ENCODE peak calls at places on chromosomes 6 and 20, in nine cellular contexts. One of them, this sample, is unnamed.

GRCh38 chr6:102848210-102848609 is 1454.7 kb downstream of the GRIK2 start:
- DNase-seq in WTC11: no peak
- DNase-seq in choroid plexus epithelial cell: no peak
- DNase-seq in brain microvascular endothelial cell: no peak
- DNase-seq in GM12865: no peak
- DNase-seq in RWPE1: no peak
- DNase-seq in esophagus muscularis mucosa: no peak
- DNase-seq in heart right ventricle: no peak
- DNase-seq in cardiac fibroblast: no peak
- DNase-seq in this sample: no peak

GRCh38 chr6:10030942-10031537 is 383.8 kb downstream of the TFAP2A start:
- DNase-seq in WTC11: no peak
- DNase-seq in choroid plexus epithelial cell: no peak
- DNase-seq in brain microvascular endothelial cell: no peak
- DNase-seq in GM12865: peak
- DNase-seq in RWPE1: peak
- DNase-seq in esophagus muscularis mucosa: no peak
- DNase-seq in heart right ventricle: no peak
- DNase-seq in cardiac fibroblast: no peak
- DNase-seq in this sample: peak

GRCh38 chr6:70834520-70834919 is 122.3 kb downstream of the B3GAT2 start:
- DNase-seq in WTC11: no peak
- DNase-seq in choroid plexus epithelial cell: peak
- DNase-seq in brain microvascular endothelial cell: peak
- DNase-seq in GM12865: no peak
- DNase-seq in RWPE1: no peak
- DNase-seq in esophagus muscularis mucosa: no peak
- DNase-seq in heart right ventricle: no peak
- DNase-seq in cardiac fibroblast: peak
- DNase-seq in this sample: no peak

GRCh38 chr6:32148722-32149576 is 2.8 kb downstream of the PRRT1 start:
- DNase-seq in WTC11: peak
- DNase-seq in choroid plexus epithelial cell: peak
- DNase-seq in brain microvascular endothelial cell: peak
- DNase-seq in GM12865: no peak
- DNase-seq in RWPE1: peak
- DNase-seq in esophagus muscularis mucosa: no peak
- DNase-seq in heart right ventricle: peak
- DNase-seq in cardiac fibroblast: no peak
- DNase-seq in this sample: no peak

GRCh38 chr6:75467284-75467683 is 26.3 kb downstream of the FILIP1 start:
- DNase-seq in WTC11: no peak
- DNase-seq in choroid plexus epithelial cell: no peak
- DNase-seq in brain microvascular endothelial cell: no peak
- DNase-seq in GM12865: no peak
- DNase-seq in RWPE1: no peak
- DNase-seq in esophagus muscularis mucosa: no peak
- DNase-seq in heart right ventricle: no peak
- DNase-seq in cardiac fibroblast: no peak
- DNase-seq in this sample: no peak

GRCh38 chr6:33812669-33813068 is 8.9 kb upstream of the MLN start:
- DNase-seq in WTC11: peak
- DNase-seq in choroid plexus epithelial cell: peak
- DNase-seq in brain microvascular endothelial cell: peak
- DNase-seq in GM12865: peak
- DNase-seq in RWPE1: peak
- DNase-seq in esophagus muscularis mucosa: no peak
- DNase-seq in heart right ventricle: peak
- DNase-seq in cardiac fibroblast: peak
- DNase-seq in this sample: peak

GRCh38 chr6:113936093-113936934 is 34.6 kb downstream of the HDAC2 start:
- DNase-seq in WTC11: no peak
- DNase-seq in choroid plexus epithelial cell: peak
- DNase-seq in brain microvascular endothelial cell: peak
- DNase-seq in GM12865: peak
- DNase-seq in RWPE1: peak
- DNase-seq in esophagus muscularis mucosa: no peak
- DNase-seq in heart right ventricle: no peak
- DNase-seq in cardiac fibroblast: peak
- DNase-seq in this sample: peak

GRCh38 chr6:36432151-36432633 is 10.5 kb downstream of the PXT1 start:
- DNase-seq in WTC11: no peak
- DNase-seq in choroid plexus epithelial cell: peak
- DNase-seq in brain microvascular endothelial cell: peak
- DNase-seq in GM12865: peak
- DNase-seq in RWPE1: no peak
- DNase-seq in esophagus muscularis mucosa: no peak
- DNase-seq in heart right ventricle: no peak
- DNase-seq in cardiac fibroblast: peak
- DNase-seq in this sample: peak

GRCh38 chr6:108687921-108688320 is 127.2 kb downstream of the FOXO3 start:
- DNase-seq in WTC11: no peak
- DNase-seq in choroid plexus epithelial cell: no peak
- DNase-seq in brain microvascular endothelial cell: no peak
- DNase-seq in GM12865: no peak
- DNase-seq in RWPE1: no peak
- DNase-seq in esophagus muscularis mucosa: no peak
- DNase-seq in heart right ventricle: no peak
- DNase-seq in cardiac fibroblast: no peak
- DNase-seq in this sample: no peak

GRCh38 chr6:44151348-44152108 is 7.1 kb upstream of the CAPN11 start:
- DNase-seq in WTC11: peak
- DNase-seq in choroid plexus epithelial cell: peak
- DNase-seq in brain microvascular endothelial cell: peak
- DNase-seq in GM12865: peak
- DNase-seq in RWPE1: peak
- DNase-seq in esophagus muscularis mucosa: no peak
- DNase-seq in heart right ventricle: peak
- DNase-seq in cardiac fibroblast: peak
- DNase-seq in this sample: peak

GRCh38 chr6:144820270-144820669 is 535.1 kb downstream of the UTRN start:
- DNase-seq in WTC11: no peak
- DNase-seq in choroid plexus epithelial cell: no peak
- DNase-seq in brain microvascular endothelial cell: no peak
- DNase-seq in GM12865: no peak
- DNase-seq in RWPE1: no peak
- DNase-seq in esophagus muscularis mucosa: no peak
- DNase-seq in heart right ventricle: no peak
- DNase-seq in cardiac fibroblast: no peak
- DNase-seq in this sample: no peak

GRCh38 chr6:115838763-115839401 is 221.8 kb downstream of the FRK start:
- DNase-seq in WTC11: peak
- DNase-seq in choroid plexus epithelial cell: peak
- DNase-seq in brain microvascular endothelial cell: peak
- DNase-seq in GM12865: peak
- DNase-seq in RWPE1: peak
- DNase-seq in esophagus muscularis mucosa: no peak
- DNase-seq in heart right ventricle: no peak
- DNase-seq in cardiac fibroblast: peak
- DNase-seq in this sample: no peak
- TF ChIP-seq CTCF in WTC11: peak
- TF ChIP-seq CTCF in choroid plexus epithelial cell: peak
- TF ChIP-seq CTCF in brain microvascular endothelial cell: peak
- TF ChIP-seq CTCF in GM12865: peak
- TF ChIP-seq CTCF in RWPE1: peak
- TF ChIP-seq CTCF in esophagus muscularis mucosa: peak
- TF ChIP-seq CTCF in heart right ventricle: peak
- TF ChIP-seq CTCF in cardiac fibroblast: peak
- TF ChIP-seq CTCF in this sample: peak

DNA sequence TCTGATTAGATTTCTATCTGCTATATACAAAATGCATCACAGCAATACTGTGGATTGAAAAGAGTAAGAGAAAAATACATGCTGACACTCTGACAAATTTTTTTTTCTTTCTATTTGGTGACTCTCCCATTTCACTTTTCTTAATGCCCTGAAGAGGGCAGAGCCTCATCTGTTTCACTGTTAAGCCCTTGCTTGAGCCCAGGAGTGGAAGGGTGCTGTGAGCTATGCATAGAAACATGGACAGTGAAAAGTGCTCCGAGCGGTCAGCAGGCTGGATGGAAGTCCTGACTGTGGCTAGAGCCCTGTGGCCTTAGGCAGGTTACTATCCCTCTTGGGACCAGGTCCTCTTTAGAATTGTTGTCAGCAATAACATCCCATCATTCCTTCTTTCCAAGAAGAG is 17.4 kb upstream of the CSE1L start:
- DNase-seq in WTC11: no peak
- DNase-seq in choroid plexus epithelial cell: peak
- DNase-seq in brain microvascular endothelial cell: peak
- DNase-seq in GM12865: no peak
- DNase-seq in RWPE1: peak
- DNase-seq in esophagus muscularis mucosa: no peak
- DNase-seq in heart right ventricle: no peak
- DNase-seq in cardiac fibroblast: peak
- DNase-seq in this sample: peak
- TF ChIP-seq CTCF in WTC11: no peak
- TF ChIP-seq CTCF in choroid plexus epithelial cell: peak
- TF ChIP-seq CTCF in brain microvascular endothelial cell: peak
- TF ChIP-seq CTCF in GM12865: peak
- TF ChIP-seq CTCF in RWPE1: peak
- TF ChIP-seq CTCF in esophagus muscularis mucosa: peak
- TF ChIP-seq CTCF in heart right ventricle: no peak
- TF ChIP-seq CTCF in cardiac fibroblast: peak
- TF ChIP-seq CTCF in this sample: peak

GRCh38 chr20:8401491-8401890 is 269.4 kb downstream of the PLCB1 start:
- DNase-seq in WTC11: no peak
- DNase-seq in choroid plexus epithelial cell: peak
- DNase-seq in brain microvascular endothelial cell: peak
- DNase-seq in GM12865: no peak
- DNase-seq in RWPE1: no peak
- DNase-seq in esophagus muscularis mucosa: no peak
- DNase-seq in heart right ventricle: no peak
- DNase-seq in cardiac fibroblast: no peak
- DNase-seq in this sample: peak

GRCh38 chr20:8394308-8394945 is 262.4 kb downstream of the PLCB1 start:
- DNase-seq in WTC11: no peak
- DNase-seq in choroid plexus epithelial cell: peak
- DNase-seq in brain microvascular endothelial cell: peak
- DNase-seq in GM12865: peak
- DNase-seq in RWPE1: no peak
- DNase-seq in esophagus muscularis mucosa: no peak
- DNase-seq in heart right ventricle: no peak
- DNase-seq in cardiac fibroblast: peak
- DNase-seq in this sample: peak

GRCh38 chr20:8399963-8400362 is 267.9 kb downstream of the PLCB1 start:
- DNase-seq in WTC11: no peak
- DNase-seq in choroid plexus epithelial cell: no peak
- DNase-seq in brain microvascular endothelial cell: no peak
- DNase-seq in GM12865: peak
- DNase-seq in RWPE1: no peak
- DNase-seq in esophagus muscularis mucosa: no peak
- DNase-seq in heart right ventricle: no peak
- DNase-seq in cardiac fibroblast: no peak
- DNase-seq in this sample: no peak

GRCh38 chr20:8400461-8400860 is 268.4 kb downstream of the PLCB1 start:
- DNase-seq in WTC11: no peak
- DNase-seq in choroid plexus epithelial cell: no peak
- DNase-seq in brain microvascular endothelial cell: no peak
- DNase-seq in GM12865: no peak
- DNase-seq in RWPE1: no peak
- DNase-seq in esophagus muscularis mucosa: no peak
- DNase-seq in heart right ventricle: no peak
- DNase-seq in cardiac fibroblast: no peak
- DNase-seq in this sample: no peak

GRCh38 chr20:8398289-8399051 is 266.4 kb downstream of the PLCB1 start:
- DNase-seq in WTC11: no peak
- DNase-seq in choroid plexus epithelial cell: no peak
- DNase-seq in brain microvascular endothelial cell: no peak
- DNase-seq in GM12865: no peak
- DNase-seq in RWPE1: no peak
- DNase-seq in esophagus muscularis mucosa: no peak
- DNase-seq in heart right ventricle: no peak
- DNase-seq in cardiac fibroblast: no peak
- DNase-seq in this sample: no peak
- TF ChIP-seq CTCF in WTC11: no peak
- TF ChIP-seq CTCF in choroid plexus epithelial cell: no peak
- TF ChIP-seq CTCF in brain microvascular endothelial cell: no peak
- TF ChIP-seq CTCF in GM12865: no peak
- TF ChIP-seq CTCF in RWPE1: no peak
- TF ChIP-seq CTCF in esophagus muscularis mucosa: no peak
- TF ChIP-seq CTCF in heart right ventricle: no peak
- TF ChIP-seq CTCF in cardiac fibroblast: peak
- TF ChIP-seq CTCF in this sample: peak

GRCh38 chr6:39812853-39813533 is 20.8 kb downstream of the DAAM2 start:
- DNase-seq in WTC11: no peak
- DNase-seq in choroid plexus epithelial cell: peak
- DNase-seq in brain microvascular endothelial cell: no peak
- DNase-seq in GM12865: peak
- DNase-seq in RWPE1: no peak
- DNase-seq in esophagus muscularis mucosa: no peak
- DNase-seq in heart right ventricle: no peak
- DNase-seq in cardiac fibroblast: peak
- DNase-seq in this sample: peak
- TF ChIP-seq CTCF in WTC11: no peak
- TF ChIP-seq CTCF in choroid plexus epithelial cell: peak
- TF ChIP-seq CTCF in brain microvascular endothelial cell: peak
- TF ChIP-seq CTCF in GM12865: no peak
- TF ChIP-seq CTCF in RWPE1: no peak
- TF ChIP-seq CTCF in esophagus muscularis mucosa: peak
- TF ChIP-seq CTCF in heart right ventricle: no peak
- TF ChIP-seq CTCF in cardiac fibroblast: peak
- TF ChIP-seq CTCF in this sample: peak

DNA sequence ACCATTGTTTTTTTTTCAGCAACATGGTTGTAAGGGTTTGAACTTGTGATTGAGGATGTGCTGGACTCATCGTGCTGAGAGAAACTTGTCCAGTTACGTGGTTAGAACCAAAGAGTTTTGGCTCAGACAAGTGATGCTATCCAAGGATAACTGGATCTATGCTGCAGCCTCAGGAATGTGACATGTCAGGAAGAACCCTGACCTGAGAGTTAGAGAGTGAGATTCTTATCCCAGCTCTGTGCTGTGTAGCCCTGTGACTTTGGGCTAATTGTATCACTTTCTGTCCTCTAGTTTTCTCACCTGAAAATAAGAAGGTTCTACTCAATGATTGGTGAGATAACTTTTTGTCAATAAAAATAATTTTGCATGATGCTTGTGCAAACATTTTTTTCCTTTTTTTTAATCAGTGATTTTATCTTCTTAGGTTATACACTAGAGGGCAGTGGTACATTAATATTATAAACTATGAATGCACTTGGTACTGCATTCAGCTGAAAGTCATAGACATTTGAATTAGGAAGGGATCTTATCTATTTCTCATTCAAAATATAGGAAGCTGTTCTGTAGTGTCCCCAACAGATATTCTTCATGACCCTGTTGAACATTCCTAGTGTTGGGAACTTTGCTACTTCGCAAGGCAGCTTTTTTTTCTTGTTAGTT is 141.1 kb downstream of the RNF144B start:
- DNase-seq in WTC11: no peak
- DNase-seq in choroid plexus epithelial cell: peak
- DNase-seq in brain microvascular endothelial cell: no peak
- DNase-seq in GM12865: no peak
- DNase-seq in RWPE1: no peak
- DNase-seq in esophagus muscularis mucosa: no peak
- DNase-seq in heart right ventricle: no peak
- DNase-seq in cardiac fibroblast: peak
- DNase-seq in this sample: peak
- TF ChIP-seq CTCF in WTC11: peak
- TF ChIP-seq CTCF in choroid plexus epithelial cell: peak
- TF ChIP-seq CTCF in brain microvascular endothelial cell: peak
- TF ChIP-seq CTCF in GM12865: no peak
- TF ChIP-seq CTCF in RWPE1: peak
- TF ChIP-seq CTCF in esophagus muscularis mucosa: peak
- TF ChIP-seq CTCF in heart right ventricle: peak
- TF ChIP-seq CTCF in cardiac fibroblast: no peak
- TF ChIP-seq CTCF in this sample: peak

GRCh38 chr6:72414648-72415047 is 207.2 kb upstream of the KCNQ5 start:
- DNase-seq in WTC11: no peak
- DNase-seq in choroid plexus epithelial cell: no peak
- DNase-seq in brain microvascular endothelial cell: no peak
- DNase-seq in GM12865: no peak
- DNase-seq in RWPE1: no peak
- DNase-seq in esophagus muscularis mucosa: no peak
- DNase-seq in heart right ventricle: no peak
- DNase-seq in cardiac fibroblast: no peak
- DNase-seq in this sample: no peak
- TF ChIP-seq CTCF in WTC11: no peak
- TF ChIP-seq CTCF in choroid plexus epithelial cell: no peak
- TF ChIP-seq CTCF in brain microvascular endothelial cell: no peak
- TF ChIP-seq CTCF in GM12865: no peak
- TF ChIP-seq CTCF in RWPE1: no peak
- TF ChIP-seq CTCF in esophagus muscularis mucosa: no peak
- TF ChIP-seq CTCF in heart right ventricle: no peak
- TF ChIP-seq CTCF in cardiac fibroblast: no peak
- TF ChIP-seq CTCF in this sample: no peak